ENCODE peak calls at places on chromosomes 2 and 18, in eight cellular contexts. T, K, Q, P, A, D, G and O are unnamed samples.

GRCh38 chr2:29130295-29130694 is 15.1 kb downstream of the CLIP4 start:
- DNase-seq in T (peak; percentile 85), K (peak; percentile 32), Q (peak; percentile 29), P (peak; percentile 72), A (no peak), D (peak; percentile 45), G (peak; percentile 58), O (no peak)

GRCh38 chr2:106614511-106615291 is 127.5 kb downstream of the CD8B2 start:
- DNase-seq in T (no peak), K (no peak), Q (no peak), P (peak; percentile 38), A (no peak), D (peak; percentile 68), G (no peak), O (no peak)

GRCh38 chr18:49019446-49020045 is 68.8 kb upstream of the SMAD7 start:
- DNase-seq in T (no peak), K (no peak), Q (no peak), P (no peak), A (no peak), D (peak; percentile 28), G (no peak), O (no peak)

GRCh38 chr2:241895732-241896641 is 26.5 kb downstream of the RTP5 start:
- DNase-seq in T (peak; percentile 71), K (peak; percentile 16), Q (no peak), P (no peak), A (no peak), D (peak; percentile 61), G (no peak), O (peak; percentile 62)

GRCh38 chr2:174138161-174138560 is 110.2 kb downstream of the OLA1 start:
- DNase-seq in T (peak; percentile 43), K (no peak), Q (no peak), P (no peak), A (no peak), D (no peak), G (no peak), O (no peak)

GRCh38 chr2:231711677-231712461 is 3.5 kb downstream of the PTMA start:
- DNase-seq in T (no peak), K (peak; percentile 22), Q (no peak), P (no peak), A (peak; percentile 44), D (no peak), G (no peak), O (no peak)

GRCh38 chr2:174797792-174798276 is 33.6 kb upstream of the CHRNA1 start:
- DNase-seq in T (peak; percentile 58), K (no peak), Q (no peak), P (no peak), A (no peak), D (no peak), G (no peak), O (no peak)

GRCh38 chr18:48060947-48061346 is 130.5 kb upstream of the SMAD2 start:
- DNase-seq in T (no peak), K (no peak), Q (no peak), P (no peak), A (no peak), D (no peak), G (no peak), O (no peak)

GRCh38 chr18:67260841-67261240 is 255.7 kb downstream of the DSEL start:
- DNase-seq in T (peak; percentile 33), K (no peak), Q (no peak), P (no peak), A (no peak), D (no peak), G (no peak), O (no peak)

GRCh38 chr2:126679314-126679713 is 23.4 kb downstream of the GYPC start:
- DNase-seq in T (no peak), K (no peak), Q (no peak), P (no peak), A (no peak), D (no peak), G (no peak), O (no peak)

GRCh38 chr2:61055557-61055956 is 10.1 kb upstream of the SANBR start:
- DNase-seq in T (peak; percentile 30), K (no peak), Q (no peak), P (no peak), A (peak; percentile 8), D (no peak), G (no peak), O (peak; percentile 43)

GRCh38 chr18:35026407-35027061 is 14.7 kb upstream of the MAPRE2 start:
- DNase-seq in T (no peak), K (no peak), Q (no peak), P (no peak), A (peak; percentile 64), D (no peak), G (no peak), O (no peak)

GRCh38 chr2:36455788-36456187 is 100.2 kb downstream of the CRIM1 start:
- DNase-seq in T (peak; percentile 43), K (no peak), Q (no peak), P (no peak), A (no peak), D (no peak), G (no peak), O (no peak)

GRCh38 chr2:45024600-45025291 is 15.5 kb upstream of the SIX2 start:
- DNase-seq in T (peak; percentile 85), K (no peak), Q (no peak), P (peak; percentile 74), A (peak; percentile 70), D (peak; percentile 48), G (peak; percentile 52), O (peak; percentile 61)

GRCh38 chr2:26035110-26035728 is 1.3 kb downstream of the RAB10 start:
- DNase-seq in T (no peak), K (no peak), Q (no peak), P (no peak), A (peak; percentile 53), D (no peak), G (no peak), O (no peak)

GRCh38 chr2:20147351-20147750 is 77.6 kb downstream of the SDC1 start:
- DNase-seq in T (no peak), K (no peak), Q (no peak), P (no peak), A (no peak), D (no peak), G (no peak), O (no peak)